ENCODE peak calls at places on chromosomes 12 and 14, in ten cellular contexts. U is SW 1271; W is EL; R is stimulated activated CD8-positive, alpha-beta memory T cell treated with anti-CD3 and anti-CD28 coated beads, Interleukin-4, amount 100 ng/mL, for 24 hours; E is HTR-8/SVneo; N is NCI-H446 treated with DMSO at 0.1 percent for 48 hours; O is stimulated activated CD4-positive, alpha-beta T cell treated with anti-CD3 and anti-CD28 coated beads, Interleukin-2, amount 100 ng/mL, for 48 hours; F is AG09319; K is H54; M is NCI-H1105. C is an unnamed sample.

GRCh38 chr12:99059824-99060526 is 414.9 kb downstream of the APAF1 start:
- DNase-seq in F (no peak), U (no peak), W (peak; percentile 3), O (no peak), M (no peak), E (no peak), N (no peak), R (no peak), K (no peak), C (no peak)

GRCh38 chr12:111218499-111218898 is 150.4 kb downstream of the PHETA1 start:
- DNase-seq in F (no peak), U (no peak), K (no peak), M (no peak), R (no peak), E (no peak), N (no peak), O (no peak), W (no peak), C (no peak)

GRCh38 chr12:57735952-57736742 is 2.4 kb downstream of the AGAP2 start:
- DNase-seq in N (no peak), K (no peak), F (no peak), M (no peak), O (no peak), E (peak; percentile 56), W (peak; percentile 65), R (no peak), U (no peak), C (no peak)

GRCh38 chr12:117144599-117144998 is 45.4 kb upstream of the TESC start:
- DNase-seq in F (no peak), K (no peak), O (no peak), E (no peak), M (no peak), N (no peak), U (no peak), R (no peak), W (no peak), C (no peak)

GRCh38 chr14:80491131-80491530 is 279.8 kb upstream of the DIO2 start:
- DNase-seq in N (no peak), O (no peak), F (peak; percentile 67), W (peak; percentile 46), U (no peak), M (no peak), R (no peak), K (no peak), E (no peak), C (no peak)

GRCh38 chr14:28398501-28398900 is 368.1 kb upstream of the FOXG1 start:
- DNase-seq in N (no peak), F (no peak), W (no peak), U (no peak), R (no peak), M (no peak), E (no peak), K (no peak), O (no peak), C (no peak)

GRCh38 chr14:91177073-91177796 is 63.4 kb downstream of the DGLUCY start:
- DNase-seq in N (peak; percentile 75), O (peak; percentile 43), K (peak; percentile 26), M (peak; percentile 64), R (peak; percentile 28), U (no peak), F (peak; percentile 37), W (peak; percentile 70), E (peak; percentile 76), C (no peak)

GRCh38 chr12:91326043-91327027 is 143.7 kb upstream of the DCN start:
- DNase-seq in O (peak; percentile 59), F (no peak), W (peak; percentile 69), U (no peak), K (peak; percentile 3), E (peak; percentile 11), R (no peak), M (peak; percentile 64), N (no peak), C (peak; percentile 55)

GRCh38 chr14:34749408-34749807 is 35.0 kb upstream of the CFL2 start:
- DNase-seq in F (no peak), O (no peak), N (no peak), W (no peak), R (no peak), K (no peak), M (no peak), U (no peak), E (no peak), C (no peak)

GRCh38 chr12:67354322-67354721 is 85.2 kb downstream of the CAND1 start:
- DNase-seq in W (no peak), E (no peak), U (no peak), F (no peak), R (no peak), K (no peak), M (no peak), N (no peak), O (no peak), C (no peak)

GRCh38 chr14:67683821-67684220 is 9.4 kb upstream of the VTI1B start:
- DNase-seq in U (no peak), O (no peak), E (no peak), W (no peak), K (no peak), F (no peak), R (no peak), M (no peak), N (no peak), C (no peak)

GRCh38 chr14:18660585-18660922 is 59.6 kb downstream of the OR11H12 start:
- DNase-seq in W (no peak), U (no peak), O (no peak), N (no peak), F (no peak), E (no peak), R (no peak), K (no peak), M (no peak), C (no peak)

GRCh38 chr14:68168460-68169109 is 349.0 kb downstream of the RAD51B start:
- DNase-seq in W (no peak), K (no peak), R (no peak), O (no peak), N (no peak), M (peak; percentile 23), E (no peak), U (no peak), F (no peak), C (no peak)

GRCh38 chr14:80212025-80212402 is 710 bp upstream of the DIO2 start:
- DNase-seq in R (no peak), K (no peak), O (no peak), M (no peak), N (no peak), W (peak; percentile 80), E (no peak), U (no peak), F (no peak), C (peak; percentile 23)

GRCh38 chr14:104882325-104882973 is 17.4 kb downstream of the CEP170B start:
- DNase-seq in M (no peak), N (no peak), O (no peak), E (no peak), F (no peak), K (peak; percentile 92), W (no peak), R (no peak), U (no peak), C (no peak)

GRCh38 chr14:49586673-49587460 is 687 bp upstream of the RPS29 start:
- DNase-seq in U (peak; percentile 47), N (peak; percentile 77), W (peak; percentile 74), F (peak; percentile 27), E (no peak), R (peak; percentile 51), M (peak; percentile 25), O (peak; percentile 40), K (no peak), C (no peak)

GRCh38 chr12:44500423-44500822 is 375.7 kb downstream of the NELL2 start:
- DNase-seq in M (no peak), K (no peak), U (no peak), R (no peak), N (no peak), F (no peak), W (no peak), O (no peak), E (no peak), C (no peak)

GRCh38 chr14:77026166-77026929 is 2.2 kb downstream of the IRF2BPL start:
- DNase-seq in W (peak; percentile 51), O (no peak), U (no peak), M (peak; percentile 19), F (no peak), E (no peak), N (no peak), R (no peak), K (no peak), C (no peak)

GRCh38 chr12:47015381-47015780 is 64.0 kb upstream of the PCED1B start:
- DNase-seq in F (no peak), E (no peak), W (no peak), N (no peak), O (no peak), U (no peak), K (no peak), R (no peak), M (no peak), C (no peak)

GRCh38 chr12:15963271-15963670 is 52.1 kb downstream of the DERA start:
- DNase-seq in F (no peak), R (no peak), U (no peak), O (no peak), N (no peak), E (no peak), W (peak; percentile 54), K (no peak), M (no peak), C (no peak)

GRCh38 chr12:95637471-95638155 is 86.3 kb upstream of the USP44 start:
- DNase-seq in W (peak; percentile 97), U (peak; percentile 24), M (no peak), O (no peak), K (peak; percentile 12), F (no peak), R (no peak), E (peak; percentile 51), N (no peak), C (peak; percentile 96)

GRCh38 chr14:103561381-103562134 is 899 bp downstream of the BAG5 start:
- DNase-seq in W (peak; percentile 57), N (no peak), M (no peak), K (peak; percentile 67), U (no peak), F (no peak), O (peak; percentile 35), R (peak; percentile 16), E (no peak), C (no peak)

GRCh38 chr12:13790317-13790716 is 191.1 kb downstream of the GRIN2B start:
- DNase-seq in O (no peak), K (no peak), E (no peak), R (no peak), N (no peak), M (no peak), F (no peak), U (no peak), W (no peak), C (no peak)

GRCh38 chr14:104220225-104221070 is 82.1 kb downstream of the KIF26A start:
- DNase-seq in W (no peak), R (no peak), U (no peak), M (no peak), E (no peak), N (peak; percentile 84), K (no peak), O (no peak), F (no peak), C (no peak)

GRCh38 chr12:79547735-79548347 is 142.9 kb downstream of the PAWR start:
- DNase-seq in U (peak; percentile 45), O (peak; percentile 5), W (peak; percentile 80), N (peak; percentile 10), R (no peak), F (peak; percentile 52), M (peak; percentile 24), E (peak; percentile 37), K (peak; percentile 47), C (no peak)

GRCh38 chr14:95388699-95389098 is 69.0 kb upstream of the CLMN start:
- DNase-seq in K (no peak), W (no peak), O (no peak), R (no peak), U (no peak), F (no peak), E (no peak), N (no peak), M (no peak), C (no peak)

GRCh38 chr14:105023791-105024480 is 3.1 kb upstream of the CDCA4 start:
- DNase-seq in U (peak; percentile 65), W (peak; percentile 83), K (peak; percentile 51), E (no peak), F (no peak), R (no peak), M (no peak), N (no peak), O (no peak), C (no peak)

GRCh38 chr14:43341921-43342320 is 1165.2 kb downstream of the FSCB start:
- DNase-seq in E (no peak), M (no peak), K (no peak), F (no peak), R (no peak), N (no peak), W (no peak), U (no peak), O (no peak), C (no peak)

C was measured in AG04450.